ENCODE peak calls at places on chromosomes 16 and 17, in eight cellular contexts. One of them, this sample, is unnamed.

GRCh38 chr16:23855010-23855409 is 19.2 kb downstream of the PRKCB start:
- DNase-seq in breast epithelium: no peak
- DNase-seq in endothelial cell of umbilical vein: no peak
- DNase-seq in H1: no peak
- DNase-seq in prostate gland: no peak
- DNase-seq in stomach: no peak
- DNase-seq in sigmoid colon: no peak
- DNase-seq in SK-N-SH: no peak
- DNase-seq in this sample: no peak

GRCh38 chr17:47830396-47830907 is 889 bp downstream of the MRPL10 start:
- DNase-seq in SK-N-SH: no peak
- DNase-seq in breast epithelium: no peak
- DNase-seq in endothelial cell of umbilical vein: no peak
- DNase-seq in sigmoid colon: no peak
- DNase-seq in prostate gland: no peak
- DNase-seq in stomach: no peak
- DNase-seq in H1: no peak
- DNase-seq in this sample: no peak

GRCh38 chr16:85151603-85152413 is 39.5 kb upstream of the CIBAR2 start:
- DNase-seq in prostate gland: peak; percentile 74
- DNase-seq in breast epithelium: peak; percentile 88
- DNase-seq in stomach: peak; percentile 72
- DNase-seq in endothelial cell of umbilical vein: peak; percentile 62
- DNase-seq in SK-N-SH: peak; percentile 93
- DNase-seq in sigmoid colon: peak; percentile 98
- DNase-seq in H1: no peak
- DNase-seq in this sample: no peak

GRCh38 chr16:11783319-11784047 is 13.6 kb downstream of the ZC3H7A start:
- DNase-seq in SK-N-SH: no peak
- DNase-seq in H1: no peak
- DNase-seq in prostate gland: no peak
- DNase-seq in stomach: no peak
- DNase-seq in endothelial cell of umbilical vein: peak; percentile 88
- DNase-seq in breast epithelium: no peak
- DNase-seq in sigmoid colon: no peak
- DNase-seq in this sample: no peak

GRCh38 chr16:10088380-10088793 is 93.8 kb downstream of the GRIN2A start:
- DNase-seq in breast epithelium: no peak
- DNase-seq in sigmoid colon: no peak
- DNase-seq in H1: no peak
- DNase-seq in endothelial cell of umbilical vein: no peak
- DNase-seq in stomach: no peak
- DNase-seq in prostate gland: no peak
- DNase-seq in SK-N-SH: peak; percentile 55
- DNase-seq in this sample: no peak

GRCh38 chr17:5912927-5913565 is 157.1 kb upstream of the WSCD1 start:
- DNase-seq in stomach: no peak
- DNase-seq in prostate gland: no peak
- DNase-seq in SK-N-SH: no peak
- DNase-seq in breast epithelium: no peak
- DNase-seq in sigmoid colon: no peak
- DNase-seq in endothelial cell of umbilical vein: no peak
- DNase-seq in H1: no peak
- DNase-seq in this sample: no peak

GRCh38 chr16:52613508-52613907 is 66.6 kb upstream of the TOX3 start:
- DNase-seq in SK-N-SH: no peak
- DNase-seq in stomach: no peak
- DNase-seq in sigmoid colon: no peak
- DNase-seq in endothelial cell of umbilical vein: no peak
- DNase-seq in breast epithelium: no peak
- DNase-seq in prostate gland: no peak
- DNase-seq in H1: no peak
- DNase-seq in this sample: no peak

GRCh38 chr17:17413215-17413792 is 63.5 kb upstream of the MED9 start:
- DNase-seq in prostate gland: no peak
- DNase-seq in stomach: no peak
- DNase-seq in H1: no peak
- DNase-seq in endothelial cell of umbilical vein: no peak
- DNase-seq in sigmoid colon: peak; percentile 1
- DNase-seq in SK-N-SH: no peak
- DNase-seq in breast epithelium: peak; percentile 66
- DNase-seq in this sample: no peak

GRCh38 chr17:74843352-74843627 is 16.4 kb downstream of the GRIN2C start:
- DNase-seq in sigmoid colon: no peak
- DNase-seq in SK-N-SH: no peak
- DNase-seq in prostate gland: no peak
- DNase-seq in H1: no peak
- DNase-seq in stomach: no peak
- DNase-seq in endothelial cell of umbilical vein: no peak
- DNase-seq in breast epithelium: no peak
- DNase-seq in this sample: no peak

GRCh38 chr17:14143678-14144077 is 74.4 kb downstream of the COX10 start:
- DNase-seq in H1: no peak
- DNase-seq in SK-N-SH: no peak
- DNase-seq in breast epithelium: no peak
- DNase-seq in prostate gland: no peak
- DNase-seq in stomach: peak; percentile 47
- DNase-seq in endothelial cell of umbilical vein: no peak
- DNase-seq in sigmoid colon: no peak
- DNase-seq in this sample: no peak

GRCh38 chr17:69282002-69282401 is 44.9 kb downstream of the ABCA5 start:
- DNase-seq in SK-N-SH: no peak
- DNase-seq in sigmoid colon: no peak
- DNase-seq in stomach: no peak
- DNase-seq in endothelial cell of umbilical vein: no peak
- DNase-seq in prostate gland: no peak
- DNase-seq in H1: no peak
- DNase-seq in breast epithelium: no peak
- DNase-seq in this sample: no peak

GRCh38 chr17:21678451-21679081 is 13.8 kb upstream of the KCNJ18 start:
- DNase-seq in H1: no peak
- DNase-seq in endothelial cell of umbilical vein: no peak
- DNase-seq in SK-N-SH: peak; percentile 67
- DNase-seq in breast epithelium: no peak
- DNase-seq in sigmoid colon: peak; percentile 50
- DNase-seq in prostate gland: no peak
- DNase-seq in stomach: no peak
- DNase-seq in this sample: no peak

GRCh38 chr17:68351395-68351794 is 60.1 kb downstream of the ARSG start:
- DNase-seq in SK-N-SH: peak; percentile 77
- DNase-seq in H1: no peak
- DNase-seq in endothelial cell of umbilical vein: no peak
- DNase-seq in sigmoid colon: no peak
- DNase-seq in prostate gland: no peak
- DNase-seq in stomach: no peak
- DNase-seq in breast epithelium: no peak
- DNase-seq in this sample: no peak

GRCh38 chr16:52069866-52070265 is 477.1 kb downstream of the TOX3 start:
- DNase-seq in stomach: no peak
- DNase-seq in endothelial cell of umbilical vein: no peak
- DNase-seq in sigmoid colon: no peak
- DNase-seq in breast epithelium: no peak
- DNase-seq in prostate gland: no peak
- DNase-seq in H1: no peak
- DNase-seq in SK-N-SH: peak; percentile 0
- DNase-seq in this sample: no peak

GRCh38 chr16:11240636-11241473 is 15.1 kb downstream of the SOCS1 start:
- DNase-seq in sigmoid colon: no peak
- DNase-seq in prostate gland: no peak
- DNase-seq in H1: no peak
- DNase-seq in endothelial cell of umbilical vein: no peak
- DNase-seq in stomach: peak; percentile 61
- DNase-seq in SK-N-SH: no peak
- DNase-seq in breast epithelium: no peak
- DNase-seq in this sample: no peak

DNA sequence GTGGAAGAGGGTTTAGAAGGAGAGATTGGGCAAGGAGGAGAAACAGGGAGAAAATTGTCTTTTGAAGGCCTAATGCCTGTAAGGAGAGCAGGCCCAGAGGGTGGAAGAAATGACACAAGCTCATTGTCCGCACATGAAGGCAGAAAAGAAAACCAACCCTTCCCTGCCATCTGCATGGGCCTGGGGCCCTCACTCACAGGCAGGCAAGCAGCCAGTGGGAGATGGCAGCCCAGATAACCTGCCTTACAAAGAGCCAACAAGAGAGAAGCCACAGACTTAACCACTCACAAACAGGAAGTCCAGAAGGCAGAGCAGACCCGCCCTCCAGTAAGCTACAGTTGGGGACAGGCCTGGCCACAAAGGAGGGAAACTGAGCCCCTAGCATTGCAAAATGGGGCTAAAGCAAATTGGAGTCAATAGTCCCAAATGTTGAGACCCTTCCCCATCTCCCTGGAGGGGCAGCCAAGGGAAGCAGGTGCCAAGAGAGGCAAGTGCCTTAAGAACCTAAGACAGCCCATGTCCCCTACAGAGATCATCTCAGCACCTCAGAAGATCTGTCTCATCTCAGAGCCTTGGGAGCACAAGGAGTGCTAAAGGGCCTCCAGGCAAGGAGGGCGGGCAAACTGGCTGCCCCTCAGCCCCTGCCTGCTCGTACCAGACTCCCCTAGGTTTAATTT is 7.3 kb upstream of the TSPOAP1 start:
- DNase-seq in sigmoid colon: peak; percentile 58
- DNase-seq in endothelial cell of umbilical vein: no peak
- DNase-seq in breast epithelium: peak; percentile 65
- DNase-seq in prostate gland: no peak
- DNase-seq in stomach: peak; percentile 53
- DNase-seq in SK-N-SH: peak; percentile 78
- DNase-seq in H1: no peak
- DNase-seq in this sample: no peak
- TF ChIP-seq POLR2AphosphoS5 in sigmoid colon: no peak
- TF ChIP-seq POLR2AphosphoS5 in endothelial cell of umbilical vein: no peak
- TF ChIP-seq POLR2AphosphoS5 in breast epithelium: peak; percentile 45
- TF ChIP-seq POLR2AphosphoS5 in prostate gland: no peak
- TF ChIP-seq POLR2AphosphoS5 in stomach: peak; percentile 56
- TF ChIP-seq POLR2AphosphoS5 in SK-N-SH: no peak
- TF ChIP-seq POLR2AphosphoS5 in H1: no peak
- TF ChIP-seq POLR2AphosphoS5 in this sample: peak; percentile 94

GRCh38 chr17:66381701-66382362 is 79.4 kb downstream of the PRKCA start:
- DNase-seq in breast epithelium: no peak
- DNase-seq in endothelial cell of umbilical vein: no peak
- DNase-seq in H1: no peak
- DNase-seq in sigmoid colon: no peak
- DNase-seq in SK-N-SH: no peak
- DNase-seq in prostate gland: no peak
- DNase-seq in stomach: no peak
- DNase-seq in this sample: no peak
- TF ChIP-seq POLR2AphosphoS5 in breast epithelium: no peak
- TF ChIP-seq POLR2AphosphoS5 in endothelial cell of umbilical vein: no peak
- TF ChIP-seq POLR2AphosphoS5 in H1: no peak
- TF ChIP-seq POLR2AphosphoS5 in sigmoid colon: no peak
- TF ChIP-seq POLR2AphosphoS5 in SK-N-SH: no peak
- TF ChIP-seq POLR2AphosphoS5 in prostate gland: no peak
- TF ChIP-seq POLR2AphosphoS5 in stomach: no peak
- TF ChIP-seq POLR2AphosphoS5 in this sample: no peak

DNA sequence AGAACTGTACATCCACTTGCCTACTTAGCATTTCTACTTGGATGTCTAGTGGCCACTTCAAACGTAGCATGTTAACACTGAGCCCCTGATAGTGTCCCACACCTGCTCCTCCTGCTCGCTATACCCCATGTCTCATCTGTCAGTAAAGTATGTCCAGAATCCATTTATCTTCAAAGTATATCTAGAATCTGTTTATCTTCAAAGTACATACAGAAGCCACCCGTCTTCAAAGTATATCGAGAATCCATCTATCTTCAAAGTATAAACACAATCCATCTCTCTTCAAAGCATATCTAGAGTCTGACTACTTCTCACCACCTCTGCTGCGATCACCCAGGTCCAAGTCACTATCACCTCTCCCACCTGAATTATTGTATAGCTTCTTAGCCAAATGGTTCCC is 43.8 kb downstream of the MYO1D start:
- DNase-seq in breast epithelium: no peak
- DNase-seq in prostate gland: no peak
- DNase-seq in H1: no peak
- DNase-seq in stomach: no peak
- DNase-seq in SK-N-SH: no peak
- DNase-seq in sigmoid colon: no peak
- DNase-seq in endothelial cell of umbilical vein: no peak
- DNase-seq in this sample: no peak
- TF ChIP-seq POLR2AphosphoS5 in breast epithelium: no peak
- TF ChIP-seq POLR2AphosphoS5 in prostate gland: no peak
- TF ChIP-seq POLR2AphosphoS5 in H1: no peak
- TF ChIP-seq POLR2AphosphoS5 in stomach: no peak
- TF ChIP-seq POLR2AphosphoS5 in SK-N-SH: no peak
- TF ChIP-seq POLR2AphosphoS5 in sigmoid colon: no peak
- TF ChIP-seq POLR2AphosphoS5 in endothelial cell of umbilical vein: no peak
- TF ChIP-seq POLR2AphosphoS5 in this sample: no peak

GRCh38 chr17:72816406-72816805 is 276.1 kb downstream of the SLC39A11 start:
- DNase-seq in endothelial cell of umbilical vein: no peak
- DNase-seq in sigmoid colon: no peak
- DNase-seq in prostate gland: no peak
- DNase-seq in stomach: no peak
- DNase-seq in H1: no peak
- DNase-seq in SK-N-SH: no peak
- DNase-seq in breast epithelium: no peak
- DNase-seq in this sample: no peak

GRCh38 chr17:72810991-72811508 is 281.4 kb downstream of the SLC39A11 start:
- DNase-seq in breast epithelium: no peak
- DNase-seq in SK-N-SH: no peak
- DNase-seq in H1: no peak
- DNase-seq in prostate gland: no peak
- DNase-seq in stomach: no peak
- DNase-seq in sigmoid colon: no peak
- DNase-seq in endothelial cell of umbilical vein: no peak
- DNase-seq in this sample: no peak

GRCh38 chr17:72811976-72812687 is 280.4 kb downstream of the SLC39A11 start:
- DNase-seq in prostate gland: no peak
- DNase-seq in stomach: no peak
- DNase-seq in sigmoid colon: no peak
- DNase-seq in breast epithelium: no peak
- DNase-seq in endothelial cell of umbilical vein: no peak
- DNase-seq in H1: no peak
- DNase-seq in SK-N-SH: no peak
- DNase-seq in this sample: no peak

GRCh38 chr17:72812823-72813222 is 279.7 kb downstream of the SLC39A11 start:
- DNase-seq in breast epithelium: no peak
- DNase-seq in sigmoid colon: no peak
- DNase-seq in endothelial cell of umbilical vein: no peak
- DNase-seq in SK-N-SH: no peak
- DNase-seq in stomach: no peak
- DNase-seq in H1: no peak
- DNase-seq in prostate gland: no peak
- DNase-seq in this sample: no peak
- TF ChIP-seq POLR2AphosphoS5 in breast epithelium: no peak
- TF ChIP-seq POLR2AphosphoS5 in sigmoid colon: no peak
- TF ChIP-seq POLR2AphosphoS5 in endothelial cell of umbilical vein: no peak
- TF ChIP-seq POLR2AphosphoS5 in SK-N-SH: no peak
- TF ChIP-seq POLR2AphosphoS5 in stomach: no peak
- TF ChIP-seq POLR2AphosphoS5 in H1: no peak
- TF ChIP-seq POLR2AphosphoS5 in prostate gland: no peak
- TF ChIP-seq POLR2AphosphoS5 in this sample: no peak

GRCh38 chr16:7482596-7483290 is 150.1 kb downstream of the RBFOX1 start:
- DNase-seq in sigmoid colon: no peak
- DNase-seq in breast epithelium: no peak
- DNase-seq in stomach: no peak
- DNase-seq in SK-N-SH: no peak
- DNase-seq in prostate gland: no peak
- DNase-seq in H1: no peak
- DNase-seq in endothelial cell of umbilical vein: no peak
- DNase-seq in this sample: no peak
- TF ChIP-seq POLR2AphosphoS5 in sigmoid colon: no peak
- TF ChIP-seq POLR2AphosphoS5 in breast epithelium: no peak
- TF ChIP-seq POLR2AphosphoS5 in stomach: no peak
- TF ChIP-seq POLR2AphosphoS5 in SK-N-SH: no peak
- TF ChIP-seq POLR2AphosphoS5 in prostate gland: no peak
- TF ChIP-seq POLR2AphosphoS5 in H1: no peak
- TF ChIP-seq POLR2AphosphoS5 in endothelial cell of umbilical vein: no peak
- TF ChIP-seq POLR2AphosphoS5 in this sample: no peak